ENCODE peak calls at places on chromosomes 12 and 14, in eight cellular contexts. A, G, Z, Q, R, I, N and K are unnamed samples.

GRCh38 chr14:52661314-52661713 is 34.0 kb downstream of the ERO1A start:
- DNase-seq in A (no peak), G (no peak), Z (no peak), Q (no peak), R (no peak), I (no peak), N (no peak), K (no peak)

GRCh38 chr14:93137864-93138263 is 22.1 kb upstream of the ITPK1 start:
- DNase-seq in A (peak; percentile 46), G (peak; percentile 61), Z (peak; percentile 63), Q (no peak), R (peak; percentile 38), I (no peak), N (no peak), K (no peak)

GRCh38 chr12:114316076-114316475 is 89.9 kb downstream of the TBX5 start:
- DNase-seq in A (peak; percentile 63), G (no peak), Z (no peak), Q (peak; percentile 11), R (peak; percentile 15), I (peak; percentile 52), N (no peak), K (no peak)

GRCh38 chr14:93011650-93012317 is 88.8 kb downstream of the CHGA start:
- DNase-seq in A (no peak), G (no peak), Z (no peak), Q (no peak), R (no peak), I (no peak), N (no peak), K (no peak)

GRCh38 chr12:77189463-77189862 is 124.1 kb upstream of the E2F7 start:
- DNase-seq in A (peak; percentile 55), G (peak; percentile 26), Z (no peak), Q (no peak), R (no peak), I (no peak), N (no peak), K (no peak)

GRCh38 chr14:51295666-51296263 is 55.7 kb downstream of the TMX1 start:
- DNase-seq in A (no peak), G (no peak), Z (no peak), Q (no peak), R (no peak), I (no peak), N (no peak), K (no peak)

GRCh38 chr12:16573652-16574077 is 32.3 kb downstream of the LMO3 start:
- DNase-seq in A (peak; percentile 93), G (peak; percentile 30), Z (peak; percentile 31), Q (no peak), R (peak; percentile 72), I (no peak), N (no peak), K (no peak)

GRCh38 chr12:21276826-21277225 is 57.9 kb downstream of the SLCO1A2 start:
- DNase-seq in A (no peak), G (no peak), Z (no peak), Q (no peak), R (no peak), I (no peak), N (no peak), K (no peak)

GRCh38 chr12:115818973-115819372 is 458.5 kb downstream of the MED13L start:
- DNase-seq in A (no peak), G (no peak), Z (no peak), Q (no peak), R (peak; percentile 44), I (no peak), N (no peak), K (no peak)

GRCh38 chr12:93322784-93323183 is 54.9 kb upstream of the NUDT4 start:
- DNase-seq in A (no peak), G (no peak), Z (no peak), Q (no peak), R (no peak), I (peak; percentile 39), N (no peak), K (no peak)

GRCh38 chr14:103581206-103581605 is 18.4 kb downstream of the COA8 start:
- DNase-seq in A (no peak), G (no peak), Z (no peak), Q (no peak), R (no peak), I (no peak), N (no peak), K (no peak)

GRCh38 chr12:99027491-99027890 is 382.4 kb downstream of the APAF1 start:
- DNase-seq in A (no peak), G (no peak), Z (no peak), Q (no peak), R (no peak), I (no peak), N (no peak), K (no peak)

GRCh38 chr14:77086017-77086727 is 11.9 kb upstream of the CIPC start:
- DNase-seq in A (peak; percentile 66), G (peak; percentile 71), Z (no peak), Q (no peak), R (peak; percentile 82), I (no peak), N (no peak), K (no peak)

GRCh38 chr12:116143883-116144266 is 133.6 kb downstream of the MED13L start:
- DNase-seq in A (peak; percentile 62), G (no peak), Z (no peak), Q (no peak), R (peak; percentile 41), I (no peak), N (no peak), K (no peak)

GRCh38 chr12:101018540-101018939 is 191.5 kb downstream of the SLC5A8 start:
- DNase-seq in A (peak; percentile 73), G (peak; percentile 77), Z (no peak), Q (no peak), R (peak; percentile 19), I (peak; percentile 43), N (no peak), K (peak; percentile 44)

GRCh38 chr14:76997257-76997970 is 31.1 kb downstream of the IRF2BPL start:
- DNase-seq in A (peak; percentile 21), G (no peak), Z (no peak), Q (no peak), R (no peak), I (no peak), N (no peak), K (no peak)

GRCh38 chr14:68255697-68256178 is 436.2 kb downstream of the RAD51B start:
- DNase-seq in A (no peak), G (no peak), Z (no peak), Q (no peak), R (no peak), I (no peak), N (no peak), K (peak; percentile 80)

GRCh38 chr12:56991319-56991906 is 14.9 kb downstream of the ZBTB39 start:
- DNase-seq in A (peak; percentile 61), G (no peak), Z (peak; percentile 53), Q (peak; percentile 60), R (no peak), I (no peak), N (no peak), K (no peak)

DNA sequence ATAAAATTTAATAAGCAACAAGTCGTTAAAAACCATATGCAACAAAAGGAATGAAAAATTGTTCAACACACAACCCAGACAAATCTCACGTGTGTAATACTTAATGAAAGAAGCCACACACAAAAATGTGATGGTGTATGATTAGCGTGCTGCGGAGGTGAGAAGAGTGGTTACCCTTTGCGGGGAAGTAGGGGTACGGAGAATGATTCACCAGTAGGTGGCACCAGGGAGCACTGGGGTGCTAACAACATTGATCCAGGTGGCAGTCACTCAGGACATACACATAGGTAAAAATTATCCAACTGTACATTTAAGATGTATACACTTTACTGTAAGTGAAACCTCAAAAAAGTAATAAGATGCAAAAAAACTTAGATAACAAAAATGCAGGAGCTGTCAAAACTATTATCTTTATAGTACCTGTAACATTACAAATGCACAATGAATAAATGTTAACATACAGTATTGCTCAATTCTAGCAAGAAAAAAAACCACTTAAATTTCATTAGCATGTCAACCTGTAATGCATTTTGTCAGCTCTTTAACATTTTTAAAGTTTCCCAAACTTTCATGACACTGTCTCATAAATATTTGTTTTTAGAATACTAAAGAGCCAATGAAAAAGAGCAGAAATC is 46.8 kb downstream of the TMCC3 start:
- DNase-seq in A (no peak), G (no peak), Z (no peak), Q (no peak), R (peak; percentile 75), I (no peak), N (peak; percentile 29), K (no peak)
- TF ChIP-seq CTCF in A (peak; percentile 66), G (peak; percentile 39), Z (peak; percentile 74), Q (peak; percentile 70), R (peak; percentile 86), I (peak; percentile 71), N (peak; percentile 65), K (peak; percentile 60)

DNA sequence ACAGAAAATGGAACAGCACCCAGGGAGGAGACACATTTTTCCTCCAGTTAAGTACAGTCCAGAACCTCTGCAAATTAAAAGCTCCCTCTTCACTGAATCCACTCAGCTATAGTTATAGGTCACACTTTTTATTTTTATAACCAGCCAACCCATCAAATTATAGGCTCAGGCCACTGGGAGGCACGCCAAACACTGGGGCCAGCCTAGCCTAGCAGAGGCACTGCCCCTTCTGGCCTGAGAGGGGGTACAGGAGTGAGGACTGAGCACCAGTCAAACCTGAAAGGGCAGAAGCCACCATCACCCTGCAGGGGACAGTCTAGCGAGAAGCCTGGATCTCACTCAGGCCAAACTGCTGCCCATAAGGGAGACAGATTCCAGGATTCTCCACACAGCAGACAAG is 19.3 kb downstream of the FMNL3 start:
- DNase-seq in A (no peak), G (no peak), Z (no peak), Q (no peak), R (peak; percentile 75), I (no peak), N (no peak), K (no peak)
- TF ChIP-seq CTCF in A (no peak), G (no peak), Z (no peak), Q (no peak), R (peak; percentile 53), I (no peak), N (no peak), K (no peak)

GRCh38 chr14:95274874-95275273 is 44.8 kb downstream of the CLMN start:
- DNase-seq in A (no peak), G (no peak), Z (no peak), Q (no peak), R (no peak), I (no peak), N (no peak), K (no peak)
- TF ChIP-seq CTCF in A (no peak), G (no peak), Z (no peak), Q (no peak), R (no peak), I (no peak), N (no peak), K (no peak)

DNA sequence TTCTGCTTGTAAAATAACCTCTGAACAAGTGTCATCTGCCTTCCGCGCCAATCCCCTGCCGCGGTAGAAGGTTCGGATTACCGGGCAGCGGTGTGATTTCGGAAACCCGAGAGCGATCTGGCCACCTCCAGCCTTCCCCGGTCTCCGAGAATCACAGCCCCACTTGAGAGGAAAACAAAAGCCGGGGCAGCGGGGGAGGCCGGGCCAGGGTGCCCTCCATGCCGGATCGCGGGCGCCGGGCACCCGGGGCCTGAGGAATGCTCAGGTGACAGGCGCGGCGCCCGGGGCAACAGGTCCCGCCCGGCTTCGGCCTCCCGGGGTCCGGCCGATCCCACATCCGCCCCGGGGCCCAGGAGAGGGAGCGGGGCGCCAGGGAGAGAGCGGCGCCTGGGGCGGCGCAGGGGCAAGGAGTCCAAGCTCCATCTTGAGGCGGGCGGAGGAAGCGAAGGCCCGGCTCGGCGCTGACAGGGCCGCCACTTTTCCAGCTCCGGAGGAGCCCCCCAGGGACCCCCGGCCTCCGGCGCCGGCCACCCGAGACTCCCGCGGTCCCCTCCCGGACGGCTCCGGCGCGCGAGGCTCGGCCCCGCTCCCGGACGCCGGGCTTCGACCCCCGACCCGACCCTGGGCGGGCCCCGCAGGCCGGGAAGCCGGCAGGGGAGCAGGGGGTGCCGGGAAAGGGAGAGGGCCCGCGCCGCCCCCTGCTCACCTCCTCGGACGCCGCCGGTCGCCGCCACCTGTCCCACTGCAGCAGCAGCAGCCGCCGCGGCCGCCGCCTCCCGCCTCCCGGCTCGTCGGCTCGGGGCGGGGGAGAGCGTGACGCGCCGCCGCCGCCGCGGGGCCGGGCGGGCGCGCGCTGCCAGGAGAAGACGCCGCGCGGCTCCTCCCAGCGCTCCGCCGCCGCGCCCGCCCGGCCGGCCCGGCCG is at the start of gene CLIP1:
- DNase-seq in A (peak; percentile 78), G (peak; percentile 89), Z (peak; percentile 68), Q (peak; percentile 57), R (peak; percentile 84), I (no peak), N (peak; percentile 43), K (peak; percentile 25)
- TF ChIP-seq CTCF in A (peak; percentile 50), G (peak; percentile 38), Z (peak; percentile 57), Q (peak; percentile 39), R (no peak), I (peak; percentile 43), N (peak; percentile 52), K (peak; percentile 41)